ENCODE peak calls at places on chromosomes 3 and 15, in four cellular contexts. U is IMR-90, G is neuronal stem cell, P is H1. N is an unnamed sample. For H3K36me3, the result is how much of the 10 kb centered on the place peaks cover.

GRCh38 chr15:91469627-91470567 is 369.8 kb downstream of the SV2B start:
- DNase-seq in U (no peak), G (no peak), P (no peak), N (no peak)

GRCh38 chr3:185537369-185537970 is 14.9 kb downstream of the LIPH start:
- DNase-seq in U (peak), G (no peak), P (no peak), N (peak)

GRCh38 chr3:124556636-124557035 is 173.6 kb upstream of the UMPS start:
- DNase-seq in U (no peak), G (no peak), P (no peak), N (no peak)

GRCh38 chr3:130992344-130992743 is 34.3 kb downstream of the ASTE1 start:
- DNase-seq in U (no peak), G (no peak), P (no peak), N (no peak)

GRCh38 chr3:43531835-43532234 is 90.0 kb downstream of the ANO10 start:
- DNase-seq in U (peak), G (no peak), P (no peak), N (peak)

GRCh38 chr3:52440671-52441070 is 4.2 kb downstream of the SEMA3G start:
- DNase-seq in U (no peak), G (no peak), P (no peak), N (no peak)

GRCh38 chr3:102123590-102124190 is 274.4 kb downstream of the NFKBIZ start:
- DNase-seq in U (peak), G (no peak), P (no peak), N (peak)

GRCh38 chr3:186909078-186909853 is 21.1 kb upstream of the ST6GAL1 start:
- DNase-seq in U (no peak), G (no peak), P (no peak), N (no peak)

GRCh38 chr3:175150812-175151411 is 291.8 kb downstream of the NAALADL2 start:
- DNase-seq in U (peak), G (no peak), P (no peak), N (no peak)

GRCh38 chr15:68271854-68272471 is 5.6 kb upstream of the FEM1B start:
- DNase-seq in U (peak), G (no peak), P (no peak), N (peak)

GRCh38 chr15:41022487-41023090 is 69.3 kb downstream of the CHAC1 start:
- DNase-seq in U (peak), G (peak), P (no peak), N (peak)

DNA sequence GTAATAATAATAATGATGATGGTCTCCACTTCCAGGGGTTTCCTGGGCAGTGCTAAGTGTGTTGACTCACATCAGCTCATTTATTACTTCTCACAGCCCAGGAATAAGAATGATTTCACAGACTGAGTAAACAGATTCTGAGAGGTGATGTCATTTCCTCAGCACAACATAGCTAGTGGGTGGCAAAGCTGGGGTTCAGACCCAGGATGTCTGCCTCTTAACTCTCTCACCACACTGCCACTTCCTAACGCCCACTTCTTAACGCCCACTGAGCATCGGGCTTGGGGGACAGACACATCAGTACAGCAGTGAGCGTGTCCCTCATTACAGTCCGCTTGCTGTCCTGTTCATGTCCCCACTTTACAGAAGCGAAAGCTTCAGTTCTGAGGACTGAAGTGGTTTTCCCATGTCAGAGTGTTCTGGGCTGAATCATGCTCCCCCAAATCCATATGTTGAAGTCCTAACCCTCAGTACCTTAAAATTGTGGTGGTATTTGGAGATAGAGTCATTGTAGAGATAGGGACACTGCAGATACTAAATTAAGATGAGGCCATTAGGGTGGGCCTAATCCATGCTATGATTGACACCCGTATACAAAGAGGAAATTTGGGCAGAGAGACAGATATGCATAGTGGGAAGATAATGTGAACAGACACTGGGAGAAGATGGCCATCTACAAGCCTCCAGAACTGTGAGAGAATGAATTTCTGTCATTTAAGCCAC is 68.0 kb downstream of the ATP2B2 start:
- DNase-seq in U (peak), G (no peak), P (no peak), N (peak)
- H3K9ac ChIP-seq in U (no peak), G (no peak), P (no peak), N (no peak)

DNA sequence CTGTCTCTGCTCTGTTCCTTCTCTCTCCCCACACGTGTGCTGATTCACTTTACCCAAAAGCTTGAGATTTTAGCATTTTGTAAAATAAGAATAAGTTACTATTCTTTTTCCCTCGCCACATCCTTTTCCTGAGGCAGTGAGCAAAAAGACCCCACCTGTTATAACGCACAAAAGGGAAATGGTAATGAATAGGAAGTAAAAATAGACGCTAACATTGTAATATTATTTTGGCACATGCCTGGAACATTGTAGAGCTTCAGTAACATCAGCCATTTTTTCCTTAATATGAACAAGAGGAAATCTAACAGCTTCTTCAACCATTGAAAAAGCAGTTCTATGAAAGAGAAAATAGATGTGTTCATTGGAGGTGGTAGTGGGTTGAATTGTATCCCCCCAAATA is 40.5 kb downstream of the CD200 start:
- DNase-seq in U (no peak), G (no peak), P (no peak), N (no peak)
- H2BK15ac ChIP-seq in U (no peak), G (no peak), P (no peak), N (no peak)

GRCh38 chr3:49110780-49111179 is 6.2 kb upstream of the QARS1 start:
- DNase-seq in U (no peak), G (no peak), P (no peak), N (no peak)

GRCh38 chr3:49111347-49111746 is 6.8 kb upstream of the QARS1 start:
- DNase-seq in U (no peak), G (no peak), P (no peak), N (no peak)

GRCh38 chr3:49108346-49108745 is 3.8 kb upstream of the QARS1 start:
- DNase-seq in U (no peak), G (no peak), P (no peak), N (no peak)

DNA sequence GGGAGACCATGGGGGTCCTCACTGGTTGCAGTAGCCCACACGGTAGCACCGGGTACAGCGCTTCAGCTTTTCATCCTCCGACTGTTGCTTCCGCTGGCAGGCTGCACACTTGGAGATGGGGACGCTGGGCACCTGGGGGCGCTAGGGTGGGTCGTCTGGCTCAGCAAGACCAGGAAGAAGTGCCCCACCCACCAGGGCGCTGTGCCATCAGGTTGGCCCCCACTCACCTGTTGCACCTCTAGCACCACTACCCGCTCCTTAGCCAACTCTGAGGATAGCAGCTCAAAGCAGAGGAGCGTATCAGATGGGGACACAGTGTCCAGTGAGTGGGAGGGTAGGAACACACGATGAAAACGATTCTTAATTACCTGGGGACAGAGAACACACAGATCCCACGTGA is 7.7 kb upstream of the QARS1 start:
- DNase-seq in U (no peak), G (no peak), P (no peak), N (no peak)
- H3K36me3 ChIP-seq in U (half or more), G (half or more), P (under half), N (half or more)

DNA sequence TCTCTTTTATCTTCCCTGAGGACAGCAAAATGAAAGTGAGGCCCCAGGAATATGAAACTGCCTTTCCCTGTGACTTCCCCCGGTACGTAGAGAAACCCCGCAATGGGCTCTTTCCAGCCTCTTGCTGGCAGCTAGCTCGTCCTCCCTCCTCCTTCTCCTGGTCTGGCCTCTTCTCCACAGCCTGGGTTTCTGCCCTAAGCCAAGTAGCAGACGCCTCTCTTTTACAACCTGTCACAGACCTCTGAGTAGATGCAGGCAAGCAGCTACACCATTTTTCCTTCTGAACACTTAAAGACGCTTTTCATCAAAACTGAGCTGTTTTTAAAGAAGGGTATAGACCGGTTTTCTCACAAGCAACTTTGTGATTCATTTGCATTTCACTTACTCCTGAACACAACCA is 31.9 kb downstream of the ADAMTSL3 start:
- DNase-seq in U (no peak), G (no peak), P (no peak), N (peak)
- H3K9ac ChIP-seq in U (no peak), G (no peak), P (no peak), N (peak)

DNA sequence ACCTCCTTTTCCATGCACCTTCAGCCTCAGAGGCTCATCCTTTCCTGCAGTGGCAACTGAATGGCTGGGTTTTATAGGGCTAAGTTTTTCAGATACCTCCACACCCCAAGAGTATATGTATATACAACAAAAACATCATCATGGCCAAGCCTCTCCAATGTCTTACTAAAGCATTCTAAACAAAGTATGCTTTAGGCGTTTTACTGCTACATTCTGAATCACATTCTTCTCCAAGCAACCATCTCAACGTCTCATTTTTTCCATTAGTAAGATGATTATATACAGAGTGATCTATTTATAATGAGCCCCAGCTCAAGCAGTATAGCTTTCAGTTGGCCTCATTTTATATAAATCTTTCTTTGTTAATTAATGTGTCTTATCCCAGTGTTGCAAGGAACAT is 234.3 kb downstream of the GREM1 start:
- DNase-seq in U (peak), G (no peak), P (no peak), N (peak)
- H2BK15ac ChIP-seq in U (peak), G (no peak), P (no peak), N (no peak)

GRCh38 chr3:48548165-48548564 is 8.4 kb downstream of the PFKFB4 start:
- DNase-seq in U (no peak), G (no peak), P (no peak), N (no peak)
- H3K36me3 ChIP-seq in U (under half), G (under half), P (under half), N (half or more)

DNA sequence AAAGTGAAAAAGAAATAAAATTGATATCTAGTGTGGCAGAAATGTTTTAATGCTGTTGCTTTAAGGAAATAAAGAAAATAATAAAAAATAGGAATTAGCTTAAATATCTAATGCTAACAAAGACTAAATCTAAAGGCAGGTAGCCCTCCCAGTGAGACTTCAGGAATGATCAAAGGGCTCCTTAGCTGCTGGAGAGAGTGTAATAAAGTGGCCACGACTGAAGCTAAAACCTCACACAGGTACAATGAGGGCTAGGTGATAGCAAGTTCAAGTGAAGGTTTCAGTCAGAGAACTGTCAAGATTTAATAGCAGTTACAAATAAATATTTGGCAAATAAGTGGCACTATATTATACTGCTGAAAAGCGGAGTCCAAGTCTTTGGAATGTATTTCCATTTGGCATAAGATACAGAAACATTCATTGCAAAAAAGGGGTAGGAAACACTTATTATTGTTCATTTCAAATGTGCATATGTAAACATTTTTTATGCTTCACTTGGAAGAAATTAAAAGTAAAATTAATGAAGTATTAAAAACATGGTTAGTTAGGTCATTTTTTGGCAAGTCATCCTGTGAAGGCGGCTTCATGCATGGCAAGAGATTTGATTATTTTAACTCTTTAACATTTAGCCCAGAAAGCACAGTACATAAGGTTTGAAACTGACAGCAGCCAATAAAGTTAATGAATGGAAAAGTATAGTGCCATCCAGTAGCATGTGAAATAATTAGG is 168.2 kb downstream of the ECT2 start:
- DNase-seq in U (no peak), G (no peak), P (no peak), N (no peak)
- H3K9ac ChIP-seq in U (no peak), G (no peak), P (no peak), N (no peak)

GRCh38 chr3:4533489-4534443 is 40.6 kb downstream of the ITPR1 start:
- DNase-seq in U (no peak), G (no peak), P (no peak), N (peak)
- H2BK15ac ChIP-seq in U (no peak), G (no peak), P (no peak), N (peak)

GRCh38 chr3:47117803-47118364 is 46.0 kb downstream of the SETD2 start:
- DNase-seq in U (no peak), G (no peak), P (no peak), N (no peak)

GRCh38 chr3:47113669-47114365 is 50.1 kb downstream of the SETD2 start:
- DNase-seq in U (peak), G (no peak), P (no peak), N (peak)

GRCh38 chr3:47108546-47108945 is 55.4 kb downstream of the SETD2 start:
- DNase-seq in U (peak), G (peak), P (peak), N (no peak)

GRCh38 chr3:47109393-47109792 is 54.5 kb downstream of the SETD2 start:
- DNase-seq in U (no peak), G (no peak), P (no peak), N (no peak)

DNA sequence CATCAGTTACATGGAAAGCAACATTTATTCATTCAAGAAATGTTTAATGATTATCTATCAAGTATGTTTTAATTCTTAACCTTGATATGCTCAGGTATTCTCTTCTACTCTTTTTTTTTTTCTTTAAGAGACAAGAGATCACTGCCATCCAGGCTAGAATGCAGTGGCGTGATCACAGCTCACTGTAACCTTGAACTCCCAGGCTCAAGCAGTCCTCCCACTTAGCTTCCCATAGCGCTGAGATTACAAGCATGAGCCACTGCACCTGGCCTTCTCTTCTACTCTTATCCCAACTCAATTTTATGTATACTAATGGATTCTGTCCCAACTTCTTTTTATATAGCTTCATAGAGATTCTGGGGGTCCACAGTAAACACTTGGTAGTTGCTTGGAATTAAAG is 50.9 kb downstream of the SETD2 start:
- DNase-seq in U (no peak), G (no peak), P (no peak), N (no peak)
- H3K36me3 ChIP-seq in U (under half), G (under half), P (under half), N (under half)

GRCh38 chr15:66635817-66636216 is 66.2 kb upstream of the SMAD6 start:
- DNase-seq in U (no peak), G (no peak), P (no peak), N (no peak)

GRCh38 chr15:66635006-66635405 is 67.0 kb upstream of the SMAD6 start:
- DNase-seq in U (no peak), G (no peak), P (no peak), N (no peak)

GRCh38 chr15:66633346-66633745 is 67.5 kb upstream of the LCTL start:
- DNase-seq in U (no peak), G (no peak), P (no peak), N (no peak)

GRCh38 chr15:66634540-66634939 is 67.5 kb upstream of the SMAD6 start:
- DNase-seq in U (no peak), G (no peak), P (no peak), N (no peak)

GRCh38 chr15:66633851-66634250 is 68.1 kb upstream of the LCTL start:
- DNase-seq in U (no peak), G (no peak), P (no peak), N (no peak)
- H3K9ac ChIP-seq in U (no peak), G (no peak), P (no peak), N (no peak)

N was measured in mesenchymal stem cell.